ENCODE peak calls at places on chromosome 14, in five cellular contexts. E is GM12878, U is NT2/D1, R is HepG2, G is H1. A is an unnamed sample.

GRCh38 chr14:74356892-74357575 is 8.8 kb downstream of the VRTN start:
- DNase-seq in U (no peak), R (no peak), G (no peak), E (no peak), A (no peak)

GRCh38 chr14:76121089-76121748 is 30.5 kb upstream of the GPATCH2L start:
- DNase-seq in U (no peak), E (no peak), R (no peak), G (no peak), A (no peak)

GRCh38 chr14:85853996-85854526 is 324.1 kb downstream of the FLRT2 start:
- DNase-seq in E (no peak), U (no peak), G (no peak), R (no peak), A (no peak)

GRCh38 chr14:76998777-76999366 is 29.6 kb downstream of the IRF2BPL start:
- DNase-seq in G (no peak), R (peak), E (no peak), U (no peak), A (no peak)

GRCh38 chr14:71243697-71244096 is 336.4 kb downstream of the PCNX1 start:
- DNase-seq in R (no peak), U (no peak), E (no peak), G (no peak), A (no peak)

GRCh38 chr14:49512147-49512551 is 74.0 kb downstream of the RPS29 start:
- DNase-seq in U (no peak), R (no peak), E (no peak), G (no peak), A (no peak)

GRCh38 chr14:98946995-98947394 is 325.0 kb downstream of the BCL11B start:
- DNase-seq in U (no peak), R (no peak), G (no peak), E (no peak), A (no peak)

GRCh38 chr14:99120147-99121026 is 151.6 kb downstream of the BCL11B start:
- DNase-seq in E (no peak), G (peak), R (no peak), U (no peak), A (no peak)

GRCh38 chr14:22952418-22952817 is 4.5 kb downstream of the HAUS4 start:
- DNase-seq in G (no peak), U (no peak), R (no peak), E (no peak), A (no peak)

GRCh38 chr14:104893435-104894207 is 28.6 kb downstream of the CEP170B start:
- DNase-seq in R (no peak), E (no peak), U (no peak), G (peak), A (no peak)

GRCh38 chr14:69372146-69372545 is 26.0 kb downstream of the ERH start:
- DNase-seq in G (no peak), R (peak), E (no peak), U (no peak), A (no peak)

GRCh38 chr14:61608245-61609142 is 86.8 kb upstream of the HIF1A start:
- DNase-seq in U (no peak), R (peak), E (no peak), G (no peak), A (no peak)

GRCh38 chr14:77141592-77142288 is at the start of gene ZDHHC22:
- DNase-seq in G (peak), R (no peak), E (no peak), U (no peak), A (peak)

DNA sequence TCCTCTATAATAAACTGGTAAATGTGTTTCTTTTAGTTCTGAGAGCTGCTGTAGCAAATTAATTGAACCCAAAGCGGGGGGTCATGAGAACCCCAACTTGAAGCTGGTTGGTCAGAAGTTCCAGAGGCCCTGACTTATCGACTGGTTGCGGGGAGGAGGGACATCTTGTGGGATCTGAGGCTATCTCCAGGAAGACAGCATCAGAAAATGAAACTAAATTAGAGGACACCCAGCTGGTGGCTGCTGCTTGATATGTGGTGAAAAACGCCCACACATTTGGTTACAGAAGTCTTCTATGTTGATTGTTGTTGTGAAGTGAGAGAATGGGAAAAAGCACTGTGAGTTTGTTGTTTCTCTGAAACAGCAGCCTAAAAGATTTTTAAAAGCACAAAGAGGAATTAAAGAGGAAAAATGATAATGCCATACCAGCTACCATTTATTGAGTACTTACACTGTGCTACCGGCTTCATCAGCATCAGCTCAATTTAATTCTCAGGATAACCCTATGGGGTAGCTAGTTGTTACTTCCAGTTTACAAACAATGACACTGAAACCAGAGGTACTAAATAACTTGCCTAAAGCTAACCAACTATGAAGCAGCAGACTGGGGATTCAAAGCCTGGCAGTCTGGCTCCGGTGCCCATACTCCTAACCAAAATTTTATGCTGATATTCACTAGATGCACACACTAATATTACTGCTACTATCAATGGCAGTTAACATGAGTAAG is 24.3 kb downstream of the DDX24 start:
- DNase-seq in G (no peak), E (peak), U (no peak), R (no peak), A (no peak)
- TF ChIP-seq SUZ12 in G (no peak), E (no peak), U (no peak), R (no peak), A (no peak)

GRCh38 chr14:83594874-83595273 is 1935.1 kb upstream of the FLRT2 start:
- DNase-seq in G (no peak), R (no peak), E (no peak), U (no peak), A (no peak)
- TF ChIP-seq SUZ12 in G (no peak), R (no peak), E (no peak), U (no peak), A (no peak)

GRCh38 chr14:24176599-24176998 is 4.7 kb downstream of the REC8 start:
- DNase-seq in G (no peak), R (no peak), E (no peak), U (no peak), A (no peak)

GRCh38 chr14:24172261-24172860 is 481 bp downstream of the REC8 start:
- DNase-seq in U (no peak), E (no peak), R (no peak), G (no peak), A (no peak)

GRCh38 chr14:24167527-24168114 is 4.3 kb upstream of the REC8 start:
- DNase-seq in G (no peak), E (no peak), U (no peak), R (no peak), A (no peak)

GRCh38 chr14:24172871-24173281 is 996 bp downstream of the REC8 start:
- DNase-seq in E (no peak), G (no peak), U (no peak), R (no peak), A (no peak)

DNA sequence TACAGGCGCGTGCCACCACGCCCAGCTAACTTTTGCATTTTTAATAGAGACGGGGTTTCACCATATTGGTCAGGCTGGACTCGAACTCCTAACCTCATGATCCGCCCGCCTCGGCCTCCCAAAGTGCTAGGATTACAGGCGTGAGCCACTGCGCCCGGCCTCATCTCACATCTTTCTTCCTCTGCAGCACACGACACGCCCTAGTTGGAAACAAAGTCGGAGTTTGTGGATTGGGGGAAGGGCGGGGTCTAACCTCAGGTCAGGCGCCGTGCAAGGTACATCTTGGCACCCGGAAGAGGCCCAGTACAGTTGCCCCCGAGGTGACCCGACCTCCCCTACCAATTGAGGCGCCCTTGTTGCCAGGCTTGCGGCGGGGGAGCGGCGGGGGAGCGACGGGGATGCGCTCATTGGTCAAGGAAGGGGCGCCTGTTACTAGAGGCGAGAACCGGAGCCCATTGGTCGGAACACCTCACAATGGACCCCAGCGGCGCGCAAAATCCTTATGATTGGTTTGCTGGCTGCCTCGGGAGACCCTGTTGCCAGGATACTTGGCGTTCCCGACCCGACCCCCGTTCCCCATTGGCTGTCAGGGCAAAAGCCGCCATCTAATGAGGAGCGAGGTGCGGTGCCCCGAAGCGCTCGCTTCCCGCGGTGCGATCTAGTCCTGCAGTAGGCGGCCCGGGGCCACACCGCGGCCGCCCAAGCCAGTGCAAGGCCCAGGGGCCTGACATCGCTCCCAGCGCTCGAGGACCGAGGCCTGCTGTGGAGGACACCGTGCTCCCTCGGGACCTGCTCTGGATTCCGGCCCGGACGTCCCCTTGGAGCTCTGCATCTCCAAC is at the start of gene REC8:
- DNase-seq in E (peak), G (peak), R (no peak), U (peak), A (no peak)
- TF ChIP-seq SUZ12 in E (no peak), G (no peak), R (no peak), U (no peak), A (no peak)

GRCh38 chr14:52895000-52895399 is 55.9 kb downstream of the FERMT2 start:
- DNase-seq in R (no peak), G (no peak), E (no peak), U (no peak), A (no peak)
- TF ChIP-seq SUZ12 in R (no peak), G (no peak), E (no peak), U (no peak), A (no peak)

DNA sequence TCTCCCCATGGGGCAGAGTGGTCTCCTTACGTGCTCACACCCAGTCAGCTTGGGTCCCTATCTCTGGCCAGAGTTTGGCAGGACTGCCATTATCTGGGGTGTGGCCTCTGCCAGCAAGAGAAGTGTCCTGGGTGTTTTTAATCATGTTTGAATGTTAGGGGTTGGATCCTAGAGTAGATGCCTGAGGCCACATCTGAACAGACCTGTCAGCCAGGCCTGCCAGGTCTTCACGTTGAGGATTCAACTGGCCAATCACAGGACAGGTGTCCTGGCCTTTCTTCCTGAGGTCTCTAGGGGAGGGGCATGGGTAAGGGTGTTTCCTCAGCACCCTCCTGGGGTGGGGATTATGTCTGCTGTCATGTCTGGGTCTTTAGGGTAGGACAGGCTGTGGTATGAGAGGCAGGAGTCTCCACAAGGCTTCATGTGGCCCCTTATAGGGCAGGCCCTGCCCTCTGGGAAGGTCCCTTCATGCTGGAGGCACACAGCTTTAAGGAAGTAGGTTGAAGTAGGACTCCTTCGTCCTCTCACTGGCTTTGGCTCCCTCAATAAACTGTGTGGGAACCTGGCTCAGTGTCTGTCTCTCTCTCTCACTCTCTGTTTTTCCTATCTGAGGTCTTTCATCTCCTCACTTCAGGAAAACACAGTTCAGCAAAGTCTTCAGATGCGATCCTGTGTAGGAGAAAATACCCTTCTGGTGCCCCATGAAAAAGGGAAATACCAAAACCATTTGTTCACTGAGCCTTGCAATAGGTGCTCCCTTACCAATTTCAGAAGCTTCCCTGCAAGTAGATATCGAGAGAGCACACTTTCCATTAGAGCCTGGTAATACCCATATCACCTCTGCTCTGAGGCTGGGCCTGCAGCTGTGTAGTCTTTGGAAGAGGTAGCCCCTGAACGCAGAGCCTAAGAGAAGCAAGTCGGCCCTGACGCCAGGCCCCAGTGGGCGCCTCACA is 6.7 kb upstream of the FITM1 start:
- DNase-seq in E (no peak), G (no peak), U (no peak), R (no peak), A (no peak)
- TF ChIP-seq SUZ12 in E (no peak), G (no peak), U (no peak), R (no peak), A (no peak)

GRCh38 chr14:30569903-30570226 is 10.9 kb downstream of the G2E3 start:
- DNase-seq in G (no peak), E (no peak), U (no peak), R (no peak), A (no peak)
- TF ChIP-seq SUZ12 in G (no peak), E (no peak), U (no peak), R (no peak), A (no peak)

DNA sequence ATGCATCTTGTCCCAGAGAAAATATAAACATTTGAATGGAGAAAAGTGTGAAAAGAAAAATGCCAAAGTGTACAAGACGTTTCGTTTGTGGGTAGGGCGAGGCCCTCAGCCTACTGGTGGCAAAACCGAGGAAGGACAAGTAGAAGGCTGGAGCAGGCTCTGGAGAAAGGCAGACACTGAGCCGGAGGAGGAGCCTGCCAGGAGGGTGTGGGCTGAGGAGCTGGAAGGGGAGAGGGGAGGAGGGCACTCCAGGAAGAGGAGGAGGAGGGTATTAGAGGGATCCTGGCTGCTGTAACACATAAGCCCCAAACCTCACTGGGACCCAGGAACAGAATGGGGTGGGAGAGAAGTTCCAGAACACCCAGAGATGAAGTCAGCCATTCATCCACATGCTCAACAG is 47.7 kb downstream of the CLMN start:
- DNase-seq in E (no peak), R (no peak), G (no peak), U (no peak), A (no peak)
- TF ChIP-seq SUZ12 in E (no peak), R (no peak), G (no peak), U (no peak), A (no peak)

GRCh38 chr14:36258241-36258640 is 62.2 kb downstream of the MBIP start:
- DNase-seq in U (no peak), R (no peak), G (no peak), E (no peak), A (no peak)
- TF ChIP-seq SUZ12 in U (no peak), R (no peak), G (no peak), E (no peak), A (no peak)

GRCh38 chr14:58638231-58639205 is 756 bp downstream of the DACT1 start:
- DNase-seq in R (no peak), G (peak), E (no peak), U (no peak), A (peak)

GRCh38 chr14:58637040-58637390 is 747 bp upstream of the DACT1 start:
- DNase-seq in U (no peak), G (no peak), E (no peak), R (no peak), A (no peak)

GRCh38 chr14:58636129-58636528 is 1.6 kb upstream of the DACT1 start:
- DNase-seq in E (no peak), U (no peak), R (no peak), G (no peak), A (no peak)

GRCh38 chr14:58639842-58640484 is 2.2 kb downstream of the DACT1 start:
- DNase-seq in R (peak), U (no peak), E (peak), G (no peak), A (peak)

DNA sequence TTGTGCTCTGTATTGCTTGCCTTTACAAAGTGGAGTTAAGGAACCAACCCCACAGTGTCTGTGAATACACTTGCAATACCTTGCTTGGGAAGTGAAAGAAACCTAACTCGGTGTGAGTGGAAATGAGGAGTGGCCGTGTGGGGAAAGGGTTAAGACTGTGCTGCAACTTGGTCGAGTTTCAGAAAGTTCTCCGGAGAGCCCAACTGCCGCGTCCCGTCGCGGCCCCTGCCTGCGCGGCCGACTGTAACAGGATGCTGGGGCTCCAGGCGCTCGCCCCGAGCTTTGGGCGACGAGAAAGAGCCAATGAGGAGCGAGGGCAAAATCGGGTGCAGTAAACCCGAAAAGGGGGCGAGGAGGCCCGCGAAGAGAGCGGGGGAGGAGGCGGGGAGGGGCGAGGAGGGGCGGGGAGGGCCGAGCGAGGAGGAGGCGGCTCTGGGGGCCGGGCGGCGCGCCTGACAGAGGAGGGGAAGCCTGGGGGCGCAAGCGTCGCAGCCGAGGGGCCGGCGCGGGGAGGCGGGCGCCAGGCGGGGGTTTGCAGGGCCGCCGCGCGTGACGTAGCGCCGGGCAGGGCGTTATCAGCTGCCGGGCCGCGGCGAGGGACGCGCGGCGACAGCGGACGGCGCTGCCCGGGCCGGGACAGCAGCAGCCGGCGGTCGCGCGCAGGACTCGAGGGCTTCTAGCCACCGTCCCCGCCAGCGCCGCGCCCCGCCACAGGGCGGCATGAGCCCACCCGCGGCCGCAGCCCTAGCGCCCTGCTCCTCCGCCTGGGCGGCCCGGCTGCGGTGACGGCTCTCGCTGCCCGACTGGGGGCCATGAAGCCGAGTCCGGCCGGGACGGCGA is at the start of gene DACT1:
- DNase-seq in G (peak), E (no peak), U (no peak), R (no peak), A (peak)
- TF ChIP-seq SUZ12 in G (no peak), E (no peak), U (no peak), R (no peak), A (no peak)